ENCODE peak calls at places on chromosomes 16 and 17, in eight cellular contexts. One of them, this sample, is unnamed.

GRCh38 chr17:15268003-15268402 is 2.9 kb upstream of the PMP22 start:
- DNase-seq in GM23338: no peak
- DNase-seq in activated naive CD4-positive, alpha-beta T cell: no peak
- DNase-seq in HTR-8/SVneo: no peak
- DNase-seq in stomach: no peak
- DNase-seq in endothelial cell: no peak
- DNase-seq in HT1080: no peak
- DNase-seq in NCI-H82: no peak
- DNase-seq in this sample: no peak

GRCh38 chr17:12316021-12316420 is 295.3 kb downstream of the MAP2K4 start:
- DNase-seq in GM23338: no peak
- DNase-seq in activated naive CD4-positive, alpha-beta T cell: no peak
- DNase-seq in HTR-8/SVneo: no peak
- DNase-seq in stomach: no peak
- DNase-seq in endothelial cell: no peak
- DNase-seq in HT1080: no peak
- DNase-seq in NCI-H82: no peak
- DNase-seq in this sample: no peak

GRCh38 chr17:32508926-32509325 is 22.1 kb downstream of the CDK5R1 start:
- DNase-seq in GM23338: no peak
- DNase-seq in activated naive CD4-positive, alpha-beta T cell: no peak
- DNase-seq in HTR-8/SVneo: no peak
- DNase-seq in stomach: no peak
- DNase-seq in endothelial cell: no peak
- DNase-seq in HT1080: no peak
- DNase-seq in NCI-H82: no peak
- DNase-seq in this sample: no peak

GRCh38 chr17:55585629-55586028 is 74.4 kb upstream of the SMIM36 start:
- DNase-seq in GM23338: no peak
- DNase-seq in activated naive CD4-positive, alpha-beta T cell: no peak
- DNase-seq in HTR-8/SVneo: no peak
- DNase-seq in stomach: no peak
- DNase-seq in endothelial cell: no peak
- DNase-seq in HT1080: no peak
- DNase-seq in NCI-H82: no peak
- DNase-seq in this sample: no peak

GRCh38 chr16:81601008-81601428 is 156.4 kb downstream of the CMIP start:
- DNase-seq in GM23338: no peak
- DNase-seq in activated naive CD4-positive, alpha-beta T cell: no peak
- DNase-seq in HTR-8/SVneo: peak; percentile 80
- DNase-seq in stomach: no peak
- DNase-seq in endothelial cell: no peak
- DNase-seq in HT1080: peak; percentile 54
- DNase-seq in NCI-H82: no peak
- DNase-seq in this sample: no peak

GRCh38 chr17:78497115-78497540 is 80.1 kb downstream of the DNAH17 start:
- DNase-seq in GM23338: peak; percentile 91
- DNase-seq in activated naive CD4-positive, alpha-beta T cell: no peak
- DNase-seq in HTR-8/SVneo: peak; percentile 97
- DNase-seq in stomach: peak; percentile 70
- DNase-seq in endothelial cell: peak; percentile 77
- DNase-seq in HT1080: peak; percentile 73
- DNase-seq in NCI-H82: peak; percentile 90
- DNase-seq in this sample: peak; percentile 93

GRCh38 chr17:77881545-77881944 is 77.0 kb upstream of the TNRC6C start:
- DNase-seq in GM23338: no peak
- DNase-seq in activated naive CD4-positive, alpha-beta T cell: no peak
- DNase-seq in HTR-8/SVneo: no peak
- DNase-seq in stomach: peak; percentile 67
- DNase-seq in endothelial cell: no peak
- DNase-seq in HT1080: peak; percentile 71
- DNase-seq in NCI-H82: no peak
- DNase-seq in this sample: no peak

GRCh38 chr17:17091856-17092756 is 49.8 kb downstream of the MPRIP start:
- DNase-seq in GM23338: no peak
- DNase-seq in activated naive CD4-positive, alpha-beta T cell: no peak
- DNase-seq in HTR-8/SVneo: no peak
- DNase-seq in stomach: no peak
- DNase-seq in endothelial cell: no peak
- DNase-seq in HT1080: no peak
- DNase-seq in NCI-H82: no peak
- DNase-seq in this sample: no peak

GRCh38 chr17:28902819-28903545 is at the start of gene DHRS13:
- DNase-seq in GM23338: peak; percentile 96
- DNase-seq in activated naive CD4-positive, alpha-beta T cell: peak; percentile 85
- DNase-seq in HTR-8/SVneo: peak; percentile 95
- DNase-seq in stomach: peak; percentile 96
- DNase-seq in endothelial cell: peak; percentile 98
- DNase-seq in HT1080: peak; percentile 91
- DNase-seq in NCI-H82: peak; percentile 97
- DNase-seq in this sample: peak; percentile 100